ENCODE peak calls at places on chromosomes 7 and 10, in four cellular contexts. One of them, this sample, is unnamed.
A peak's percentile ranks its signal among the peaks of the same experiment; 100 is the strongest.

GRCh38 chr7:127884066-127884559 is 147.1 kb downstream of the LRRC4 start:
- DNase-seq in osteocyte: no peak
- DNase-seq in cardiac muscle cell: no peak
- DNase-seq in ovary: no peak
- DNase-seq in this sample: no peak

GRCh38 chr7:28102778-28103177 is 77.8 kb downstream of the JAZF1 start:
- DNase-seq in cardiac muscle cell: peak; percentile 47
- DNase-seq in osteocyte: no peak
- DNase-seq in ovary: peak; percentile 55
- DNase-seq in this sample: no peak

GRCh38 chr10:80356563-80356999 is at the start of the genes DYDC1 and DYDC2:
- DNase-seq in osteocyte: no peak
- DNase-seq in cardiac muscle cell: peak; percentile 90
- DNase-seq in ovary: peak; percentile 60
- DNase-seq in this sample: no peak

GRCh38 chr10:17859492-17860156 is 50.5 kb downstream of the MRC1 start:
- DNase-seq in cardiac muscle cell: no peak
- DNase-seq in osteocyte: no peak
- DNase-seq in ovary: no peak
- DNase-seq in this sample: no peak

GRCh38 chr10:61974611-61975010 is 73.1 kb downstream of the ARID5B start:
- DNase-seq in osteocyte: no peak
- DNase-seq in ovary: peak; percentile 36
- DNase-seq in cardiac muscle cell: peak; percentile 40
- DNase-seq in this sample: no peak

GRCh38 chr7:95772771-95773581 is 622 bp downstream of the DYNC1I1 start:
- DNase-seq in osteocyte: no peak
- DNase-seq in cardiac muscle cell: peak; percentile 32
- DNase-seq in ovary: peak; percentile 51
- DNase-seq in this sample: no peak

GRCh38 chr10:46556515-46557318 is at the start of gene GPRIN2:
- DNase-seq in osteocyte: peak; percentile 87
- DNase-seq in ovary: peak; percentile 29
- DNase-seq in cardiac muscle cell: peak; percentile 47
- DNase-seq in this sample: no peak

GRCh38 chr10:98267894-98268693 is at the start of gene LOXL4:
- DNase-seq in cardiac muscle cell: peak; percentile 47
- DNase-seq in osteocyte: peak; percentile 81
- DNase-seq in ovary: peak; percentile 72
- DNase-seq in this sample: no peak

GRCh38 chr10:86062647-86063145 is 303.9 kb downstream of the GRID1 start:
- DNase-seq in osteocyte: no peak
- DNase-seq in cardiac muscle cell: no peak
- DNase-seq in ovary: no peak
- DNase-seq in this sample: no peak

GRCh38 chr7:105828141-105828540 is 48.3 kb downstream of the ATXN7L1 start:
- DNase-seq in cardiac muscle cell: no peak
- DNase-seq in osteocyte: no peak
- DNase-seq in ovary: no peak
- DNase-seq in this sample: no peak

GRCh38 chr10:117346574-117346973 is 28.7 kb downstream of the PDZD8 start:
- DNase-seq in osteocyte: no peak
- DNase-seq in ovary: no peak
- DNase-seq in cardiac muscle cell: no peak
- DNase-seq in this sample: no peak

GRCh38 chr10:104327745-104328635 is 10.3 kb downstream of the ITPRIP start:
- DNase-seq in osteocyte: no peak
- DNase-seq in ovary: peak; percentile 66
- DNase-seq in cardiac muscle cell: no peak
- DNase-seq in this sample: no peak
- TF ChIP-seq CTCF in osteocyte: peak; percentile 21
- TF ChIP-seq CTCF in ovary: no peak
- TF ChIP-seq CTCF in cardiac muscle cell: peak; percentile 25
- TF ChIP-seq CTCF in this sample: peak; percentile 43

DNA sequence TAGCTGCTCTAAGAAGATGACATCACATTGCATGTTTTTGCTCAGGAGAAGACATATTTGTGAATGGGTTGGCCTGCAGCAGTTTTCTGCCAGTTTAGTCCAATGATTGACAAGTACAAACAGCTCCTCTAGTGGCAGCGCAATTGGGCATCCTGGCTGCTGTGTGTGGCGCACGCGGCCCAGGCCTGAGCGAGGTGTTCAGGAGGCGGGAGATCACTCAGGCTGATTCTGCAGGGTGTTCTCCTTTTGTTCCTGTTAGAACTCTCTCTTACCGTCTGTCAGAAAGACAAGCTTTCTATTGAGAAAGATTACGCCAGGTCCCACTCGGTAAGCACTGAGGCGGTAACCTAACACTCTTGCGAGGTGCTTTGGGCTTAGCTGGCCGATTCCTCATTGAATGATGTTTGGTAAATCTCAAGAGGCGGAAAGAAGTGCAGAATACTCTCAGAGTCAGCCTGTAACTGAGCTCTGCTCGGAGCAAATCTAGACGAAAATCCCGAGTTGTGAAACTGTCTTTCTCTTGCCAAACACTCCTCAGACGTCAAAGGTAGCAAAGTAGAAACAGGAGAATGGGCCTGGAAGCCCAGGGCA is 219.2 kb upstream of the BMPER start:
- DNase-seq in ovary: no peak
- DNase-seq in osteocyte: no peak
- DNase-seq in cardiac muscle cell: no peak
- DNase-seq in this sample: no peak
- TF ChIP-seq CTCF in ovary: no peak
- TF ChIP-seq CTCF in osteocyte: no peak
- TF ChIP-seq CTCF in cardiac muscle cell: no peak
- TF ChIP-seq CTCF in this sample: no peak

GRCh38 chr10:58479016-58479415 is 33.7 kb upstream of the BICC1 start:
- DNase-seq in ovary: no peak
- DNase-seq in cardiac muscle cell: no peak
- DNase-seq in osteocyte: no peak
- DNase-seq in this sample: no peak

GRCh38 chr10:58477122-58477521 is 35.5 kb upstream of the BICC1 start:
- DNase-seq in ovary: no peak
- DNase-seq in cardiac muscle cell: peak; percentile 5
- DNase-seq in osteocyte: no peak
- DNase-seq in this sample: no peak

GRCh38 chr10:58477902-58478301 is 34.8 kb upstream of the BICC1 start:
- DNase-seq in ovary: no peak
- DNase-seq in cardiac muscle cell: no peak
- DNase-seq in osteocyte: no peak
- DNase-seq in this sample: no peak

GRCh38 chr10:58473966-58474365 is 38.7 kb upstream of the BICC1 start:
- DNase-seq in cardiac muscle cell: no peak
- DNase-seq in osteocyte: no peak
- DNase-seq in ovary: no peak
- DNase-seq in this sample: no peak

DNA sequence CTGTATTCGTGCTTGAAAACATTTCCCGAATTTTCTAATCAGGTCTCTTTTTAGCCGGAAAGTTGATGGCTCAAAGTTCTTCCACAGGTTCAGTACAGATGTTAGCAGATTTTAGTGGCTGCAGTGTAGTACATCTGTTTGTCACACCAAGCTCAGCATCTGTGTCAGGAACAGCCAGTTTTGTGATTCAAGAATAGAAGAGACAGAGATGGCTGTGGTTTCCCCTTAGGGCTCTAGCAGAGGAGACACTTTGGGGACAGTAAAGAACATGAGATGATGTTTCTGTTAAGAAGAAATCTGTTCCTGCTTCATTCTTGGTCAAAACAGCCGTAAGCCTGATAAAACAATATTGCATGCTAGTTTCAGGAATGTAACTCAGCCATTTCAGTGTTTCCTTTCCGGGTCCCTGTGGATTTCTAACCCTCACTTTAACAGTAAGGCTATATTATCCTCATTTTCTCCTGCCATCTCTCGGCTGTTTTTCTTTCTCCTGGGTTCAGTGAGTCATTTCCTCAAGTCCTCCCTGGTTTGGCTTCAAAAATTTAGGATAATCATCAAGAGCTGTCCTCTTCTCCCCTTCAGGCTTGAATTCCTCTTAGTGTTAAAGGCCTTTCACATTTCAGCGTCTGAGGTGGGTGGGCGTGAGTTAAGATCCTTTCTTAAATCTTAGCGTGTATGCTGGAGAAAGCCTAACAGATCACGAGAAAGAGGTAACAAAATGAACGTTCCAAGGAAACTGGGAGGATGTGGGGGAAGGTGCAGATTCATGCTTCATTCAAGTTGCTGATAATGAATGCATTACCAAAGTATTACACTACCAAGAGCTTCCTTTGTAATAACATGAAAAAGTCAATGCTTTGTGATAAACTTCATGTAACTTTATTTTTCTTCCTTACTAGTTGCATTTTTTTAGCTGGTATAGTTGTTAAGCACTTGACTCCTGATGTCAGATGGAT is 37.1 kb upstream of the BICC1 start:
- DNase-seq in osteocyte: no peak
- DNase-seq in cardiac muscle cell: no peak
- DNase-seq in ovary: no peak
- DNase-seq in this sample: no peak
- TF ChIP-seq CTCF in osteocyte: no peak
- TF ChIP-seq CTCF in cardiac muscle cell: no peak
- TF ChIP-seq CTCF in ovary: no peak
- TF ChIP-seq CTCF in this sample: no peak

GRCh38 chr10:13349776-13350274 is 1.7 kb upstream of the SEPHS1 start:
- DNase-seq in ovary: peak; percentile 53
- DNase-seq in osteocyte: no peak
- DNase-seq in cardiac muscle cell: peak; percentile 81
- DNase-seq in this sample: no peak

GRCh38 chr10:13356392-13356791 is 8.3 kb upstream of the SEPHS1 start:
- DNase-seq in ovary: no peak
- DNase-seq in osteocyte: no peak
- DNase-seq in cardiac muscle cell: no peak
- DNase-seq in this sample: no peak

GRCh38 chr10:13354783-13355182 is 6.7 kb upstream of the SEPHS1 start:
- DNase-seq in osteocyte: no peak
- DNase-seq in cardiac muscle cell: no peak
- DNase-seq in ovary: no peak
- DNase-seq in this sample: no peak

GRCh38 chr10:13351340-13351915 is 3.3 kb upstream of the SEPHS1 start:
- DNase-seq in osteocyte: no peak
- DNase-seq in cardiac muscle cell: no peak
- DNase-seq in ovary: no peak
- DNase-seq in this sample: no peak

GRCh38 chr10:13352519-13352918 is 4.4 kb upstream of the SEPHS1 start:
- DNase-seq in ovary: no peak
- DNase-seq in osteocyte: no peak
- DNase-seq in cardiac muscle cell: peak; percentile 24
- DNase-seq in this sample: no peak
- TF ChIP-seq CTCF in ovary: no peak
- TF ChIP-seq CTCF in osteocyte: no peak
- TF ChIP-seq CTCF in cardiac muscle cell: no peak
- TF ChIP-seq CTCF in this sample: no peak

GRCh38 chr7:84901366-84901765 is 285.5 kb downstream of the SEMA3D start:
- DNase-seq in cardiac muscle cell: no peak
- DNase-seq in ovary: no peak
- DNase-seq in osteocyte: no peak
- DNase-seq in this sample: no peak
- TF ChIP-seq CTCF in cardiac muscle cell: no peak
- TF ChIP-seq CTCF in ovary: no peak
- TF ChIP-seq CTCF in osteocyte: no peak
- TF ChIP-seq CTCF in this sample: no peak

GRCh38 chr10:104337985-104338735 is at the start of gene ITPRIP:
- DNase-seq in osteocyte: peak; percentile 86
- DNase-seq in cardiac muscle cell: peak; percentile 78
- DNase-seq in ovary: peak; percentile 78
- DNase-seq in this sample: no peak
- TF ChIP-seq CTCF in osteocyte: peak; percentile 45
- TF ChIP-seq CTCF in cardiac muscle cell: peak; percentile 20
- TF ChIP-seq CTCF in ovary: peak; percentile 47
- TF ChIP-seq CTCF in this sample: peak; percentile 28

GRCh38 chr7:139752600-139752999 is 25.2 kb downstream of the HIPK2 start:
- DNase-seq in osteocyte: no peak
- DNase-seq in ovary: no peak
- DNase-seq in cardiac muscle cell: no peak
- DNase-seq in this sample: no peak

GRCh38 chr7:139753693-139754111 is 24.1 kb downstream of the HIPK2 start:
- DNase-seq in cardiac muscle cell: no peak
- DNase-seq in ovary: no peak
- DNase-seq in osteocyte: no peak
- DNase-seq in this sample: no peak

GRCh38 chr7:139750459-139751095 is 27.2 kb downstream of the HIPK2 start:
- DNase-seq in cardiac muscle cell: no peak
- DNase-seq in osteocyte: no peak
- DNase-seq in ovary: no peak
- DNase-seq in this sample: no peak

GRCh38 chr7:139752148-139752547 is 25.6 kb downstream of the HIPK2 start:
- DNase-seq in osteocyte: no peak
- DNase-seq in cardiac muscle cell: no peak
- DNase-seq in ovary: no peak
- DNase-seq in this sample: no peak

GRCh38 chr7:139753079-139753692 is 24.6 kb downstream of the HIPK2 start:
- DNase-seq in osteocyte: no peak
- DNase-seq in cardiac muscle cell: no peak
- DNase-seq in ovary: no peak
- DNase-seq in this sample: no peak
- TF ChIP-seq CTCF in osteocyte: no peak
- TF ChIP-seq CTCF in cardiac muscle cell: no peak
- TF ChIP-seq CTCF in ovary: no peak
- TF ChIP-seq CTCF in this sample: no peak

GRCh38 chr7:156585025-156585648 is 55.4 kb upstream of the RNF32 start:
- DNase-seq in cardiac muscle cell: no peak
- DNase-seq in ovary: no peak
- DNase-seq in osteocyte: no peak
- DNase-seq in this sample: no peak

GRCh38 chr7:156579566-156579965 is 61.0 kb upstream of the RNF32 start:
- DNase-seq in ovary: no peak
- DNase-seq in osteocyte: no peak
- DNase-seq in cardiac muscle cell: no peak
- DNase-seq in this sample: no peak

GRCh38 chr7:156585926-156586325 is 54.6 kb upstream of the RNF32 start:
- DNase-seq in osteocyte: no peak
- DNase-seq in ovary: no peak
- DNase-seq in cardiac muscle cell: no peak
- DNase-seq in this sample: no peak

GRCh38 chr7:156580036-156580435 is 60.5 kb upstream of the RNF32 start:
- DNase-seq in cardiac muscle cell: no peak
- DNase-seq in osteocyte: no peak
- DNase-seq in ovary: no peak
- DNase-seq in this sample: no peak

GRCh38 chr7:156582591-156583123 is 57.9 kb upstream of the RNF32 start:
- DNase-seq in osteocyte: no peak
- DNase-seq in cardiac muscle cell: no peak
- DNase-seq in ovary: no peak
- DNase-seq in this sample: no peak
- TF ChIP-seq CTCF in osteocyte: no peak
- TF ChIP-seq CTCF in cardiac muscle cell: no peak
- TF ChIP-seq CTCF in ovary: no peak
- TF ChIP-seq CTCF in this sample: no peak

GRCh38 chr10:72278668-72279393 is 5.1 kb downstream of the DDIT4 start:
- DNase-seq in cardiac muscle cell: no peak
- DNase-seq in ovary: no peak
- DNase-seq in osteocyte: no peak
- DNase-seq in this sample: no peak
- TF ChIP-seq CTCF in cardiac muscle cell: no peak
- TF ChIP-seq CTCF in ovary: no peak
- TF ChIP-seq CTCF in osteocyte: no peak
- TF ChIP-seq CTCF in this sample: no peak

This sample was measured in AG04449.